ENCODE peak calls at places on chromosome 19, in eight cellular contexts. F, N, M, C, G, O, X and J are unnamed samples.

GRCh38 chr19:8655340-8655709 is 24.9 kb downstream of the NFILZ start:
- DNase-seq in O (peak; percentile 28), M (no peak), F (no peak), N (no peak), C (peak; percentile 10), G (no peak), X (no peak), J (no peak)

GRCh38 chr19:13010038-13010991 is 15.0 kb downstream of the NFIX start:
- DNase-seq in M (no peak), F (no peak), N (no peak), G (no peak), C (no peak), O (no peak), X (no peak), J (no peak)

GRCh38 chr19:54248016-54248601 is 5.5 kb upstream of the LILRA6 start:
- DNase-seq in C (peak; percentile 21), F (no peak), N (peak; percentile 4), G (no peak), M (no peak), O (no peak), X (no peak), J (no peak)

GRCh38 chr19:38264486-38265212 is at the start of gene SPINT2:
- DNase-seq in M (no peak), C (no peak), O (peak; percentile 45), G (peak; percentile 47), X (no peak), F (no peak), N (no peak), J (no peak)

GRCh38 chr19:16497042-16497441 is 848 bp downstream of the C19orf44 start:
- DNase-seq in N (no peak), G (no peak), M (no peak), F (no peak), C (no peak), O (no peak), X (no peak), J (no peak)

GRCh38 chr19:43678512-43678911 is 8.5 kb upstream of the PLAUR start:
- DNase-seq in N (no peak), F (no peak), C (no peak), G (no peak), M (no peak), X (no peak), O (no peak), J (no peak)

GRCh38 chr19:2337329-2337707 is 8.8 kb downstream of the SPPL2B start:
- DNase-seq in X (no peak), O (no peak), N (peak; percentile 60), F (no peak), M (no peak), C (no peak), G (no peak), J (no peak)

GRCh38 chr19:3580156-3580955 is 4.9 kb upstream of the GIPC3 start:
- DNase-seq in X (no peak), N (peak; percentile 83), O (no peak), G (no peak), C (no peak), F (no peak), M (peak; percentile 76), J (no peak)